ENCODE peak calls at places on chromosomes 6 and 20, in six cellular contexts. M is GM12865; L is choroid plexus epithelial cell; T is fibroblast of the aortic adventitia; U is CD8-positive, alpha-beta T cell; P is foreskin fibroblast. Y is an unnamed sample.
A peak's percentile ranks its signal among the peaks of the same experiment; 100 is the strongest.

GRCh38 chr20:24996449-24997195 is 4.1 kb upstream of the APMAP start:
- DNase-seq in L (no peak), U (peak; percentile 5), P (no peak), M (no peak), T (no peak), Y (no peak)

GRCh38 chr20:43843965-43844660 is 70.5 kb upstream of the TOX2 start:
- DNase-seq in U (no peak), M (no peak), P (no peak), L (no peak), T (no peak), Y (no peak)

GRCh38 chr6:617485-618100 is 39.3 kb downstream of the HUS1B start:
- DNase-seq in M (no peak), L (no peak), U (peak; percentile 20), P (no peak), T (no peak), Y (peak; percentile 13)

GRCh38 chr6:43970913-43971775 is 156.1 kb downstream of the MRPL14 start:
- DNase-seq in T (no peak), M (no peak), L (peak; percentile 42), P (no peak), U (no peak), Y (peak; percentile 67)

GRCh38 chr6:34247481-34248197 is 1.2 kb downstream of the SMIM29 start:
- DNase-seq in M (no peak), L (no peak), T (peak; percentile 28), U (no peak), P (no peak), Y (no peak)

GRCh38 chr6:100461920-100462295 is 2.8 kb downstream of the SIM1 start:
- DNase-seq in P (no peak), M (peak; percentile 43), L (no peak), U (no peak), T (no peak), Y (no peak)

GRCh38 chr6:108702106-108702851 is 141.6 kb downstream of the FOXO3 start:
- DNase-seq in L (no peak), T (peak; percentile 8), P (no peak), U (no peak), M (no peak), Y (no peak)

GRCh38 chr20:61692476-61692875 is 373.2 kb downstream of the TAF4 start:
- DNase-seq in L (no peak), M (no peak), T (no peak), U (no peak), P (peak; percentile 36), Y (no peak)

GRCh38 chr6:89084954-89085353 is 4.4 kb downstream of the PNRC1 start:
- DNase-seq in M (no peak), T (peak; percentile 53), P (no peak), U (no peak), L (peak; percentile 26), Y (peak; percentile 31)

GRCh38 chr6:69871107-69871506 is 4.8 kb downstream of the COL19A1 start:
- DNase-seq in M (no peak), P (no peak), L (no peak), T (no peak), U (no peak), Y (no peak)

GRCh38 chr6:225121-225721 is 67.1 kb upstream of the DUSP22 start:
- DNase-seq in P (no peak), U (peak; percentile 57), M (peak; percentile 90), T (no peak), L (no peak), Y (peak; percentile 98)

GRCh38 chr6:69673298-69673697 is 123.5 kb downstream of the LMBRD1 start:
- DNase-seq in U (no peak), L (no peak), P (no peak), M (no peak), T (no peak), Y (no peak)

GRCh38 chr6:76803038-76803580 is 660.2 kb downstream of the HTR1B start:
- DNase-seq in U (no peak), M (no peak), L (no peak), P (no peak), T (no peak), Y (no peak)

GRCh38 chr20:51767018-51767866 is 948 bp downstream of the ATP9A start:
- DNase-seq in L (no peak), U (peak; percentile 14), P (no peak), M (peak; percentile 18), T (peak; percentile 16), Y (peak; percentile 86)
- TF ChIP-seq CTCF in L (peak; percentile 39), U (no peak), P (peak; percentile 6), M (no peak), T (peak; percentile 49), Y (peak; percentile 32)

GRCh38 chr20:650281-650680 is 2.7 kb downstream of the SRXN1 start:
- DNase-seq in U (no peak), P (no peak), L (no peak), M (no peak), T (no peak), Y (no peak)
- H3K4me3 ChIP-seq in U (no peak overlapping the region), P (no peak overlapping the region), L (no peak overlapping the region), M (no peak overlapping the region), T (no peak overlapping the region), Y (no peak overlapping the region)

DNA sequence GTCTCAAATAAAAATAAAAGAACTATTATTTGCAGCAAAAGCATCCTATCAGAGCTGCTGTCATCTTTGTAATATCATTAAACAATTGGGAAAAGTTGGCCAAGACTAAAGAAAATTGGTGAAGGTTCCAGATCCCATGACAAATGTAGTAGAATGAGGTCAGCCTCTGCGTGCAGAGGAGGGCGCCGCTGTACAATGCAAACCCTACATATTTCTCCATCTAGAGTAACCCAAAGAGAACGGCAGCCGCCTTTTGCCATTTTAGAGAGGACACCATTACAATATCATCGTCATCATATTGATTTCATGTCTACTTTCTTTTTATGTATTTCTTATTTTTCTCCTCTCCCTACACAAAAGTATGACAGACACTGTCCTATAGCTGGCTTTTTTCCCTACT is 59.5 kb downstream of the ZMYND8 start:
- DNase-seq in P (no peak), L (no peak), U (no peak), T (peak; percentile 20), M (no peak), Y (no peak)
- TF ChIP-seq CTCF in P (no peak), L (no peak), U (no peak), T (no peak), M (no peak), Y (no peak)

GRCh38 chr6:96821034-96821433 is 16.2 kb downstream of the GPR63 start:
- DNase-seq in M (no peak), P (no peak), L (no peak), T (no peak), U (no peak), Y (no peak)

GRCh38 chr6:96832780-96833179 is 4.5 kb downstream of the GPR63 start:
- DNase-seq in L (no peak), M (no peak), P (no peak), T (no peak), U (no peak), Y (no peak)

GRCh38 chr6:96823743-96824142 is 13.5 kb downstream of the GPR63 start:
- DNase-seq in T (no peak), U (no peak), M (no peak), L (peak; percentile 41), P (no peak), Y (peak; percentile 60)

GRCh38 chr6:96826865-96827264 is 10.4 kb downstream of the GPR63 start:
- DNase-seq in T (no peak), P (no peak), M (no peak), L (no peak), U (no peak), Y (no peak)
- H3K4me3 ChIP-seq in T (no peak overlapping the region), P (no peak overlapping the region), M (no peak overlapping the region), L (no peak overlapping the region), U (no peak overlapping the region), Y (no peak overlapping the region)

GRCh38 chr20:59684685-59685212 is 80.4 kb downstream of the PHACTR3 start:
- DNase-seq in M (no peak), U (no peak), T (no peak), L (no peak), P (no peak), Y (no peak)

GRCh38 chr20:59688999-59689398 is 84.7 kb downstream of the PHACTR3 start:
- DNase-seq in U (no peak), P (no peak), T (no peak), M (no peak), L (no peak), Y (no peak)

GRCh38 chr20:59683181-59683580 is 78.8 kb downstream of the PHACTR3 start:
- DNase-seq in L (no peak), U (no peak), P (no peak), M (no peak), T (no peak), Y (no peak)

GRCh38 chr20:59690101-59690500 is 85.8 kb downstream of the PHACTR3 start:
- DNase-seq in P (no peak), M (no peak), L (no peak), T (no peak), U (no peak), Y (no peak)

GRCh38 chr20:59686404-59687346 is 82.3 kb downstream of the PHACTR3 start:
- DNase-seq in P (no peak), T (no peak), L (no peak), M (no peak), U (no peak), Y (no peak)
- TF ChIP-seq CTCF in P (no peak), T (no peak), L (no peak), M (no peak), U (no peak), Y (no peak)

DNA sequence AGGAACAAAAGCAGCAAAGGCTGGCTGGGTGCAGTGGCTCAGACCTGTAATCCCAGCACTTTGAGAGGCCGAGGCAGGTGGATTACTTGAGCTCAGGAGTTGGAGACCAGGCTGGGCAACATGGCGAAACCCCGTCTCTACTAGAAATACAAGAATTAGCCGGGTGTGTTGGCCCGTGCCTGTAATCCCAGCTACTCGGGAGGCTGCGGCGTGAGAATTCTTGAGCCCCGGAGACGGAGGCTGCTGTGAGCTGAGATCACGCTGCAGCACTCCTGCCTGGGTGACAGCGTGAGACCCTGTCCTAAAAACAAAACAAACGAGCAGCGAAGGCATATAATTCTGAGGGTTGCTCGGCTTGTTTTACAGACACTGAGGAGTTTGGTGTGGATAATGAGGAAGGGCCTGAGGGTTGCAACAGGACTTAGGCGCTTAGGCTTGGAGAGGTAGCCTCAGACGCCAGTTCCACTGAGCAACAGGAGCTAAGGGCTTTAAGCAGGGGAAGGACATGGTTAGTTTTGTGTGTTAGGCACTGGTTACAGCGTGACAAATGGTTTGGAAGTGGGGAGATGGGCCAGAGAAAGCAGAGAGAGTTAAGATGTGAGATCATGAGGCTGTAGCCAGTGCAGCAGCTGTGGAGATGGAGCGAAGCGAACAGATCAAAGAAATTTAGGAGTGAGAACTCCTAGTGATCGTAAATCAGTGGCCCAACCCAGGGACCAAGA is 1.2 kb downstream of the MYH7B start:
- DNase-seq in L (no peak), M (no peak), P (no peak), U (no peak), T (no peak), Y (no peak)
- H3K4me3 ChIP-seq in L (no peak overlapping the region), M (no peak overlapping the region), P (no peak overlapping the region), U (no peak overlapping the region), T (no peak overlapping the region), Y (no peak overlapping the region)

DNA sequence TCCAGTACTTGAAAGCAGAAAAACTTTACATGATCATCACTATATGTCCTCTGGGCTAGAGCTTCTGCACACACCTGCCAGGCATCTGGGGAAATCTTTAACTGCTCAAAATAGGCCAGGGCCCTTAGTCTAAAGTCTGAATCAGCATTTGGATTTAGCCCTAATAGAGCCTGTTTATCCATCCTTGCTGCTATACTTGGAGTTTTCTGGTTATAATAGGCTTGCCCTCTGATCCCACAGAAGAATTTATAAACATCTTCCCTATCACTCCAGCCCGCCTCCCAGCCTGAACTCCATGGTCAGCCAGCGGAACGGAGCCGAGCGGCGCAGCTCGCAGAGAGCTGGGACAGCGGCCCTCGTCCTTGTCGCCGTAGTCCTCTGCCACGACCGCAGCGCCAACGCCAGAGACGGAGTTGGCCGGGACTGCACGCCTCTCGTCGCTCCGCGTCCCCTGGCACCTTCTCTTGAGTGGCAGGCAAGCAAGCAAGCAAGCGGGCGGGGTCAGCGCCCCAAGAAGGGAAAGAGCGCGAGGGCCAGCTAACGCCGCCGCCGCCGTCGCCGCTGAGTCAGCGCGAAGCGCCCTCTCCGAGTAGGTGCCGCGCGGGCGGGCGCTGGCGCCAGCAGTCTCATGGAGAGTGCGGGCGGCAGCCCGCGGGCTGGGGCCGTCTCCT is 25.4 kb upstream of the ASIP start:
- DNase-seq in L (peak; percentile 59), M (peak; percentile 41), P (peak; percentile 67), U (peak; percentile 28), T (peak; percentile 50), Y (peak; percentile 69)
- TF ChIP-seq CTCF in L (no peak), M (no peak), P (no peak), U (no peak), T (no peak), Y (no peak)

Y was measured in epithelial cell of esophagus.